ENCODE peak calls at places on chromosomes 12 and 14, in six cellular contexts. One of them, this sample, is unnamed.

GRCh38 chr14:53929871-53930685 is 26.5 kb downstream of the BMP4 start:
- DNase-seq in HepG2: no peak
- DNase-seq in suprapubic skin: no peak
- DNase-seq in stomach: no peak
- DNase-seq in breast epithelium: no peak
- DNase-seq in transverse colon: peak
- DNase-seq in this sample: no peak

GRCh38 chr12:30457621-30458289 is 237.9 kb downstream of the IPO8 start:
- DNase-seq in suprapubic skin: no peak
- DNase-seq in HepG2: peak
- DNase-seq in stomach: no peak
- DNase-seq in transverse colon: no peak
- DNase-seq in breast epithelium: no peak
- DNase-seq in this sample: no peak

GRCh38 chr12:4852308-4852707 is 57.4 kb upstream of the KCNA1 start:
- DNase-seq in stomach: no peak
- DNase-seq in transverse colon: no peak
- DNase-seq in suprapubic skin: no peak
- DNase-seq in HepG2: no peak
- DNase-seq in breast epithelium: no peak
- DNase-seq in this sample: no peak

GRCh38 chr12:59615392-59616165 is 19.8 kb downstream of the SLC16A7 start:
- DNase-seq in stomach: peak
- DNase-seq in HepG2: no peak
- DNase-seq in transverse colon: no peak
- DNase-seq in breast epithelium: no peak
- DNase-seq in suprapubic skin: no peak
- DNase-seq in this sample: no peak

GRCh38 chr12:3641428-3641883 is 111.5 kb downstream of the CRACR2A start:
- DNase-seq in HepG2: no peak
- DNase-seq in transverse colon: no peak
- DNase-seq in suprapubic skin: no peak
- DNase-seq in breast epithelium: no peak
- DNase-seq in stomach: no peak
- DNase-seq in this sample: no peak

GRCh38 chr12:46332260-46332659 is 40.3 kb downstream of the SLC38A2 start:
- DNase-seq in suprapubic skin: no peak
- DNase-seq in stomach: no peak
- DNase-seq in HepG2: peak
- DNase-seq in breast epithelium: no peak
- DNase-seq in transverse colon: no peak
- DNase-seq in this sample: no peak

GRCh38 chr12:89538902-89539301 is 13.1 kb upstream of the POC1B start:
- DNase-seq in suprapubic skin: no peak
- DNase-seq in HepG2: peak
- DNase-seq in breast epithelium: no peak
- DNase-seq in transverse colon: no peak
- DNase-seq in stomach: no peak
- DNase-seq in this sample: no peak

GRCh38 chr12:124992874-124993567 is 424 bp upstream of the BRI3BP start:
- DNase-seq in transverse colon: peak
- DNase-seq in breast epithelium: no peak
- DNase-seq in suprapubic skin: no peak
- DNase-seq in HepG2: peak
- DNase-seq in stomach: peak
- DNase-seq in this sample: no peak

GRCh38 chr12:5506295-5506694 is 74.4 kb downstream of the NTF3 start:
- DNase-seq in breast epithelium: peak
- DNase-seq in suprapubic skin: peak
- DNase-seq in HepG2: no peak
- DNase-seq in stomach: no peak
- DNase-seq in transverse colon: no peak
- DNase-seq in this sample: no peak

GRCh38 chr12:6211421-6211869 is 11.2 kb downstream of the CD9 start:
- DNase-seq in stomach: no peak
- DNase-seq in HepG2: no peak
- DNase-seq in breast epithelium: no peak
- DNase-seq in suprapubic skin: no peak
- DNase-seq in transverse colon: no peak
- DNase-seq in this sample: no peak

GRCh38 chr14:23022849-23023499 is 11.7 kb downstream of the PSMB5 start:
- DNase-seq in stomach: no peak
- DNase-seq in suprapubic skin: no peak
- DNase-seq in HepG2: no peak
- DNase-seq in breast epithelium: no peak
- DNase-seq in transverse colon: no peak
- DNase-seq in this sample: no peak

GRCh38 chr12:12718853-12719252 is 1.7 kb downstream of the CDKN1B start:
- DNase-seq in transverse colon: no peak
- DNase-seq in suprapubic skin: no peak
- DNase-seq in stomach: no peak
- DNase-seq in breast epithelium: no peak
- DNase-seq in HepG2: no peak
- DNase-seq in this sample: no peak

GRCh38 chr12:68886636-68887572 is 46.1 kb downstream of the CPM start:
- DNase-seq in breast epithelium: no peak
- DNase-seq in HepG2: peak
- DNase-seq in transverse colon: no peak
- DNase-seq in suprapubic skin: no peak
- DNase-seq in stomach: no peak
- DNase-seq in this sample: no peak

GRCh38 chr12:53696655-53697321 is 20.9 kb upstream of the ATP5MC2 start:
- DNase-seq in HepG2: no peak
- DNase-seq in suprapubic skin: no peak
- DNase-seq in stomach: no peak
- DNase-seq in breast epithelium: no peak
- DNase-seq in transverse colon: no peak
- DNase-seq in this sample: no peak

GRCh38 chr12:116918464-116918863 is 7.7 kb downstream of the FBXW8 start:
- DNase-seq in breast epithelium: no peak
- DNase-seq in suprapubic skin: no peak
- DNase-seq in stomach: no peak
- DNase-seq in HepG2: no peak
- DNase-seq in transverse colon: no peak
- DNase-seq in this sample: no peak

GRCh38 chr12:69641546-69641945 is 30.8 kb upstream of the LRRC10 start:
- DNase-seq in HepG2: no peak
- DNase-seq in breast epithelium: no peak
- DNase-seq in stomach: no peak
- DNase-seq in transverse colon: no peak
- DNase-seq in suprapubic skin: no peak
- DNase-seq in this sample: no peak

GRCh38 chr12:60394680-60395079 is 798.9 kb downstream of the SLC16A7 start:
- DNase-seq in HepG2: no peak
- DNase-seq in breast epithelium: no peak
- DNase-seq in suprapubic skin: no peak
- DNase-seq in stomach: no peak
- DNase-seq in transverse colon: no peak
- DNase-seq in this sample: no peak

GRCh38 chr14:92553456-92553855 is 39.9 kb downstream of the RIN3 start:
- DNase-seq in stomach: no peak
- DNase-seq in transverse colon: no peak
- DNase-seq in HepG2: no peak
- DNase-seq in suprapubic skin: no peak
- DNase-seq in breast epithelium: no peak
- DNase-seq in this sample: no peak

GRCh38 chr12:1197264-1198018 is 206.4 kb downstream of the ERC1 start:
- DNase-seq in transverse colon: no peak
- DNase-seq in suprapubic skin: no peak
- DNase-seq in breast epithelium: no peak
- DNase-seq in stomach: no peak
- DNase-seq in HepG2: no peak
- DNase-seq in this sample: no peak

GRCh38 chr14:52131640-52132320 is 62.9 kb upstream of the NID2 start:
- DNase-seq in suprapubic skin: peak
- DNase-seq in stomach: peak
- DNase-seq in HepG2: peak
- DNase-seq in transverse colon: peak
- DNase-seq in breast epithelium: peak
- DNase-seq in this sample: no peak

GRCh38 chr14:49057838-49058510 is 528.2 kb downstream of the RPS29 start:
- DNase-seq in suprapubic skin: no peak
- DNase-seq in stomach: no peak
- DNase-seq in breast epithelium: no peak
- DNase-seq in HepG2: peak
- DNase-seq in transverse colon: no peak
- DNase-seq in this sample: no peak

GRCh38 chr12:26113194-26113654 is 11.6 kb downstream of the BHLHE41 start:
- DNase-seq in HepG2: no peak
- DNase-seq in stomach: no peak
- DNase-seq in transverse colon: no peak
- DNase-seq in suprapubic skin: no peak
- DNase-seq in breast epithelium: no peak
- DNase-seq in this sample: no peak

GRCh38 chr14:101061411-101062064 is 158.0 kb upstream of the RTL1 start:
- DNase-seq in HepG2: no peak
- DNase-seq in suprapubic skin: peak
- DNase-seq in breast epithelium: no peak
- DNase-seq in transverse colon: no peak
- DNase-seq in stomach: no peak
- DNase-seq in this sample: no peak

GRCh38 chr12:57085999-57086950 is 2.6 kb upstream of the NAB2 start:
- DNase-seq in HepG2: peak
- DNase-seq in stomach: peak
- DNase-seq in transverse colon: peak
- DNase-seq in breast epithelium: peak
- DNase-seq in suprapubic skin: peak
- DNase-seq in this sample: no peak
- TF ChIP-seq POLR2A in HepG2: no peak
- TF ChIP-seq POLR2A in stomach: no peak
- TF ChIP-seq POLR2A in transverse colon: no peak
- TF ChIP-seq POLR2A in breast epithelium: no peak
- TF ChIP-seq POLR2A in suprapubic skin: no peak
- TF ChIP-seq POLR2A in this sample: no peak

GRCh38 chr14:59328410-59328809 is 136.8 kb downstream of the GPR135 start:
- DNase-seq in suprapubic skin: no peak
- DNase-seq in HepG2: peak
- DNase-seq in stomach: no peak
- DNase-seq in transverse colon: no peak
- DNase-seq in breast epithelium: no peak
- DNase-seq in this sample: no peak
- TF ChIP-seq POLR2AphosphoS5 in suprapubic skin: no peak
- TF ChIP-seq POLR2AphosphoS5 in HepG2: no peak
- TF ChIP-seq POLR2AphosphoS5 in stomach: no peak
- TF ChIP-seq POLR2AphosphoS5 in transverse colon: no peak
- TF ChIP-seq POLR2AphosphoS5 in breast epithelium: no peak
- TF ChIP-seq POLR2AphosphoS5 in this sample: no peak

DNA sequence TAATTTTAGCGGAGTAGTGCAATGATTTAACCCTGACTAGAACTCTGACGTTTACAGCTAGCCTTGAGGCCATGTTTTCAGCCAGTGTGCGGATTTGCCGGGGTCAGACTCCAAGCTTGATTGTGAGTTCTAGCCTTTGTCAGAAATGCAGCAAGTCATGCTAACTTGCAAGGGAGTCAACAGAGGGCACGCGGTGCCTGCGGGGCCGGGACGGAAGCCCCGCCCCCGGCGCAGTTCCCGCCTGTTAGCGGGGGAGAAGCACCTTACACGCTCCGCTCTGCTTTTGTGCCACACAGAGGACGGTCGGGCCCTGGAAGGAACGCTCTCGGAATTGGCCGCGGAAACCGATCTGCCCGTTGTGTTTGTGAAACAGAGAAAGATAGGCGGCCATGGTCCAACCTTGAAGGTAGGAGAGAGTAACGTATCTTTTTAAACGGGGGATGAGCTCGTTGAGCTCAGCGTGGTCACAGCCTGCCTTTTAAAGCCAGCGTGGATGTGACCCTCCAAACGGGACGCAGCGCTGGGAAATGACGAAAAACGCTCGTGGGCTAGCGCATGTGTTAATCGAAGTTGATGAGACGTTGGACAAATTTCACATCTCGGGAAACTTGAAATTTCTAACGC is 14.8 kb upstream of the EID3 start:
- DNase-seq in suprapubic skin: peak
- DNase-seq in stomach: peak
- DNase-seq in transverse colon: peak
- DNase-seq in HepG2: peak
- DNase-seq in breast epithelium: peak
- DNase-seq in this sample: no peak
- TF ChIP-seq CTCF in suprapubic skin: no peak
- TF ChIP-seq CTCF in stomach: no peak
- TF ChIP-seq CTCF in transverse colon: no peak
- TF ChIP-seq CTCF in HepG2: peak
- TF ChIP-seq CTCF in breast epithelium: no peak
- TF ChIP-seq CTCF in this sample: no peak

DNA sequence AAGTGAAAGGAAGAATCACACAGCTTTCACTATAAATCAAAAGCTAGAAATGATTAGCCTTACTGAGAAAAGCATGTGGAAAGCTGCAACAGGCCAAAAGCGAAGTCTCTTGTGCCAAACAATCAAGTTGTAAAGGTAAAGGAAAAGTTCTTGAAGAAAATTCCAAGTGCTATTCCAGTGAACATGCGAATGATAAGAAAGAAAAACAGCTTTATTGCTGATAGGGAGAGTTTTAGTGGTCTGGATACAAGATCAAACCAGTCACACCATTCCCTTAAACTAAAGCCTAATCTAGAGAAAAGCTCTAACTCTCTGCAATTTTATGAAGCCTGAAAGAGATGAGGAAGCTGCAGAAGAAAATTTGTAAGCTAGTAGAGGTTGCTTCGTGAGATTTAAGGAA is 190.9 kb downstream of the BTG1 start:
- DNase-seq in suprapubic skin: no peak
- DNase-seq in transverse colon: no peak
- DNase-seq in breast epithelium: no peak
- DNase-seq in stomach: no peak
- DNase-seq in HepG2: no peak
- DNase-seq in this sample: no peak
- TF ChIP-seq POLR2A in suprapubic skin: no peak
- TF ChIP-seq POLR2A in transverse colon: no peak
- TF ChIP-seq POLR2A in breast epithelium: no peak
- TF ChIP-seq POLR2A in stomach: no peak
- TF ChIP-seq POLR2A in HepG2: no peak
- TF ChIP-seq POLR2A in this sample: no peak

DNA sequence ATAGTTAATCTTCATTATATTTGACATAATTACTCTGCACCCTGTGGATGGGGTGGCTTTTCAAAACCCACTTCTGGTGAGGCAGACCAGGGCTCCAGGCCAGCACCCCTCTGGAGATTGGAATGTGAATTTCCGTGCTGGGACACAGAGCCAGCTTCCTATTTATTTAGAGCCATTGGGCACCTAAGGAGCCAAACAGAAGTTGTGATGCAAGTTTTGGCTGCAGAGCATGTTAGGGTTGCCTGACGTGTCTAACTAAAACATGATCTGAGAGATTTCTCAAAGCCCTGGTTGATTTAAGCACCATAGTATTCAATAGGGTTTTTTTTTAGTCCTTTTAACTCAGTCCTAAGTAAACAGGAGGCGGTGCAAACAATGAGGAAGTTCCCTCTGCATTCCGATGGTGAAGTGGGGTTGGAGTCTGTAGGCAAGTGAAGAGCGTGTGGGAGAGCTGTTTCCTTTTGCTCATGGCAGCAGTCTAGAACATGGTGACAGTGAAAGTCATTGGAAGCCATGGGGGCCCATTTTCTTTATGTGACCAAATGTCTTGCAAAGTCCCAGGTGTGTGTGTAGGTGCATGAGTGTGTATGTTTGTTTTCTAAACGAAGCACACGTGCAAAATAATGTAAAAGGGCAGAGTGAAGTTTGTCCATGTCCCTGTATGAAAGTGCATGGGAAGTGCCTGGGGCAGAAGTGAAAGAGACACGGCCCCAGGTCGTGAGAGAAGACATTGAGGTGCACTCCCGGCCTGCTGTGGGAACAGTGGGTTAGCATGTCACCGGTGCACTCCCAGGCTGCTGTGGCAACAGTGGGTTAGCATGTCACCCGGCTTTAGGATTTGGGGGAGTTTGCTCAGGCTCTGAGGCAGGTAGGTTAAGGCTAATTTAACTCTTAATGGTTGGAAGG is 117.7 kb downstream of the PRKCH start:
- DNase-seq in HepG2: peak
- DNase-seq in suprapubic skin: peak
- DNase-seq in breast epithelium: peak
- DNase-seq in transverse colon: peak
- DNase-seq in stomach: peak
- DNase-seq in this sample: no peak
- TF ChIP-seq POLR2AphosphoS5 in HepG2: no peak
- TF ChIP-seq POLR2AphosphoS5 in suprapubic skin: no peak
- TF ChIP-seq POLR2AphosphoS5 in breast epithelium: no peak
- TF ChIP-seq POLR2AphosphoS5 in transverse colon: no peak
- TF ChIP-seq POLR2AphosphoS5 in stomach: peak
- TF ChIP-seq POLR2AphosphoS5 in this sample: peak